ENCODE peak calls at places on chromosomes 6 and 20, in four cellular contexts. M, I, Y and Z are unnamed samples.

GRCh38 chr20:63217706-63218105 is 1.8 kb upstream of the YTHDF1 start:
- DNase-seq in M (no peak), Y (no peak), I (peak; percentile 70), Z (no peak)

GRCh38 chr20:62501801-62502495 is 26.2 kb upstream of the GATA5 start:
- DNase-seq in M (no peak), Y (no peak), I (no peak), Z (no peak)

GRCh38 chr20:44649976-44650375 is 1.5 kb downstream of the ADA start:
- DNase-seq in M (no peak), Y (no peak), I (peak; percentile 50), Z (no peak)

GRCh38 chr6:139525415-139525814 is 151.0 kb upstream of the CITED2 start:
- DNase-seq in I (no peak), M (no peak), Y (no peak), Z (no peak)

GRCh38 chr20:51425347-51426106 is 117.0 kb downstream of the NFATC2 start:
- DNase-seq in M (no peak), I (peak; percentile 67), Y (no peak), Z (no peak)

GRCh38 chr6:137968901-137969300 is 101.8 kb downstream of the TNFAIP3 start:
- DNase-seq in I (no peak), Y (no peak), M (no peak), Z (no peak)

GRCh38 chr6:23002044-23002619 is 432.8 kb downstream of the HDGFL1 start:
- DNase-seq in I (no peak), Y (no peak), M (no peak), Z (no peak)

GRCh38 chr6:22350109-22350508 is 53.3 kb upstream of the PRL start:
- DNase-seq in M (no peak), Y (no peak), I (no peak), Z (no peak)

GRCh38 chr20:47019106-47019824 is 124.6 kb downstream of the EYA2 start:
- DNase-seq in I (peak; percentile 81), M (no peak), Y (no peak), Z (no peak)

GRCh38 chr20:49148601-49149000 is 39.5 kb downstream of the STAU1 start:
- DNase-seq in M (no peak), Y (no peak), I (no peak), Z (no peak)

GRCh38 chr20:4507288-4507719 is 214.4 kb upstream of the PRND start:
- DNase-seq in Y (no peak), M (no peak), I (no peak), Z (no peak)

GRCh38 chr20:35363190-35363589 is 48.6 kb downstream of the UQCC1 start:
- DNase-seq in Y (no peak), I (no peak), M (no peak), Z (no peak)

GRCh38 chr20:52425253-52425652 is 233.7 kb upstream of the ZFP64 start:
- DNase-seq in M (no peak), I (no peak), Y (no peak), Z (no peak)

GRCh38 chr6:1678966-1679690 is 69.4 kb downstream of the FOXC1 start:
- DNase-seq in I (no peak), M (no peak), Y (no peak), Z (no peak)

GRCh38 chr6:145028144-145028818 is 707.0 kb downstream of the EPM2A start:
- DNase-seq in Y (no peak), M (no peak), I (no peak), Z (no peak)

GRCh38 chr6:27593200-27593818 is 120.4 kb upstream of the ZNF184 start:
- DNase-seq in I (no peak), M (no peak), Y (no peak), Z (no peak)

GRCh38 chr6:27593861-27594260 is 121.0 kb upstream of the ZNF184 start:
- DNase-seq in I (no peak), M (no peak), Y (no peak), Z (no peak)

GRCh38 chr6:27592107-27592480 is 119.2 kb upstream of the ZNF184 start:
- DNase-seq in Y (no peak), M (no peak), I (no peak), Z (no peak)

GRCh38 chr6:27592481-27593199 is 119.7 kb upstream of the ZNF184 start:
- DNase-seq in Y (no peak), M (no peak), I (no peak), Z (no peak)

GRCh38 chr6:27591660-27592059 is 118.8 kb upstream of the ZNF184 start:
- DNase-seq in M (no peak), I (no peak), Y (no peak), Z (no peak)
- H3K4me3 ChIP-seq in M (no peak overlapping the region), I (no peak overlapping the region), Y (no peak overlapping the region), Z (no peak overlapping the region)

GRCh38 chr6:47714802-47715201 is 16.4 kb downstream of the ADGRF4 start:
- DNase-seq in Y (no peak), I (no peak), M (no peak), Z (no peak)
- TF ChIP-seq CTCF in Y (no peak), I (no peak), M (no peak), Z (no peak)

GRCh38 chr6:107153061-107153460 is 37.7 kb upstream of the BEND3 start:
- DNase-seq in M (no peak), Y (no peak), I (no peak), Z (no peak)
- H3K27ac ChIP-seq in M (peak overlapping the region; percentile 32), Y (no peak overlapping the region), I (no peak overlapping the region), Z (no peak overlapping the region)

GRCh38 chr20:31923388-31924271 is 28.2 kb downstream of the PDRG1 start:
- DNase-seq in Y (no peak), I (peak; percentile 67), M (no peak), Z (no peak)

GRCh38 chr20:31924561-31924960 is 27.3 kb downstream of the PDRG1 start:
- DNase-seq in Y (no peak), M (no peak), I (no peak), Z (no peak)

GRCh38 chr20:31925631-31926030 is 26.2 kb downstream of the PDRG1 start:
- DNase-seq in M (no peak), Y (no peak), I (no peak), Z (no peak)

GRCh38 chr20:31927758-31928157 is 24.1 kb downstream of the PDRG1 start:
- DNase-seq in M (no peak), I (no peak), Y (no peak), Z (no peak)

GRCh38 chr20:31926493-31926892 is 25.4 kb downstream of the PDRG1 start:
- DNase-seq in Y (no peak), I (no peak), M (no peak), Z (no peak)
- H3K4me3 ChIP-seq in Y (no peak overlapping the region), I (no peak overlapping the region), M (no peak overlapping the region), Z (no peak overlapping the region)

GRCh38 chr6:156013155-156013554 is 557.5 kb upstream of the NOX3 start:
- DNase-seq in M (no peak), I (no peak), Y (no peak), Z (no peak)

GRCh38 chr6:156009656-156010055 is 554.0 kb upstream of the NOX3 start:
- DNase-seq in M (no peak), I (no peak), Y (no peak), Z (no peak)
- TF ChIP-seq CTCF in M (no peak), I (no peak), Y (no peak), Z (no peak)

GRCh38 chr6:47769951-47770350 is 11.9 kb upstream of the OPN5 start:
- DNase-seq in M (no peak), I (no peak), Y (no peak), Z (no peak)

GRCh38 chr6:47772993-47773392 is 8.8 kb upstream of the OPN5 start:
- DNase-seq in Y (no peak), I (no peak), M (no peak), Z (no peak)

GRCh38 chr6:47766445-47766844 is 15.4 kb upstream of the OPN5 start:
- DNase-seq in I (no peak), M (no peak), Y (no peak), Z (no peak)

GRCh38 chr6:47767102-47767501 is 14.7 kb upstream of the OPN5 start:
- DNase-seq in M (no peak), I (no peak), Y (no peak), Z (no peak)

GRCh38 chr6:47772359-47772758 is 9.5 kb upstream of the OPN5 start:
- DNase-seq in M (no peak), Y (no peak), I (no peak), Z (no peak)
- H3K27ac ChIP-seq in M (no peak overlapping the region), Y (no peak overlapping the region), I (no peak overlapping the region), Z (no peak overlapping the region)

DNA sequence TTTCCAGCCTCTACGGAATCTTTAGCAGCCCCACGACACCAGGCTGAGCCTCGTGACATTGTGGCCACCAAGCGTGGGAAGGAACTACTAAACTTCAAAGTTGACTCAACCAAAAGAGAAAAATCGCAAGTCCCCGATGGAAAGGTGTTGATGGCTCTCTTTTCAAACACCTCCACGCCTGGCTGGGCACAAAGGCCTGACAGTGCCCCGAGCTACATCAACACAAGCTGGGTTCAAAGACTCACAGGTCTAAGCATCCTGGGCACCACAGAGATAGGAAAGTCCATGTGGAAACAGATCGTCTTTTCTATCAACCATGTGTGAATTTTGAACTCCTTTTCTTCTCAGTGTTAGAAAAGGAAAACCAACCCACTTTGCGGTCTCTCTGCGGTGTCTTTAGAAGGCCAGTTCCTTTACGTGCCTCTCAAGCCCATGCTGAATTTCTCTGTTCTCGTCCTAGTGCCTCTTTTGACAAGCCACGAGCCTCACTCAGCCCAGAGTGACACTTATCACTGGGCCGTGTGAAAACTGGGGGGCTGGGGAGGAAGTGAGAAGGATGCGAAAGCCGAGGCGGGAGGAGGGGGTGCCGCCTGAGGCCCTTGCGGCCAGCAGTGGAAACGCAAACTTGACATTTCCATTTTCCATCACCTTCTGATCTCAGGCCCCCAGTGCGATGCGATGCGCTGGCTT is 59.4 kb downstream of the GFOD1 start:
- DNase-seq in I (no peak), Y (no peak), M (no peak), Z (peak; percentile 60)
- H3K4me3 ChIP-seq in I (no peak overlapping the region), Y (no peak overlapping the region), M (no peak overlapping the region), Z (no peak overlapping the region)

DNA sequence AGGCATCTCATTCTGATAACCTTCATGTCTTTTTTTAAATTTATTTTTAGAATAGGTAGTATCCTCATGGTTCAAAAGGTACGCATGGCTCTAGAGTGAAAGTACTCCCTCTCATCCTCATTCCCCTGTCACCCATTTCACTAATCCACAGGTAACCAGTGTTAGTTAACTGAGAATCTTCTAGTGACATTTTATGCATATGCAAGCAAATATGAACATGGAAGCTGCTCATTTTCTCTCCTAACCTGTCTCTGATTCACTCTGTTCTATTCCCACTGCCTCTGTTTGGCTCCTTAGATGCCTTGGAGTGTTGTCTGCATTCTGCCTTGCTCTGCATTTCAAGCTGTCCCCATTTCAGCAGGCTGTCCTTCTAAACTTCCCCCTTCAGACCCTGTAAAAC is 4.5 kb downstream of the NCOA7 start:
- DNase-seq in I (no peak), M (no peak), Y (no peak), Z (no peak)
- TF ChIP-seq CTCF in I (no peak), M (no peak), Y (no peak), Z (no peak)

GRCh38 chr6:156821707-156822106 is 44.5 kb downstream of the ARID1B start:
- DNase-seq in M (no peak), Y (no peak), I (no peak), Z (no peak)
- H3K27ac ChIP-seq in M (no peak overlapping the region), Y (no peak overlapping the region), I (no peak overlapping the region), Z (no peak overlapping the region)